ENCODE peak calls at places on chromosomes 11 and 22, in six cellular contexts. Q is OCI-LY7, U is GM23248, J is IMR-90, Y is ovary, D is pancreas. T is an unnamed sample.

GRCh38 chr11:105611837-105612480 is 2.1 kb downstream of the GRIA4 start:
- DNase-seq in U (no peak), Q (no peak), Y (no peak), J (no peak), D (no peak), T (no peak)

GRCh38 chr11:110571286-110571685 is 141.0 kb downstream of the ARHGAP20 start:
- DNase-seq in J (no peak), Q (no peak), Y (no peak), D (no peak), U (no peak), T (no peak)

GRCh38 chr11:63862923-63863322 is 24.0 kb downstream of the MARK2 start:
- DNase-seq in D (peak; percentile 68), Y (no peak), U (no peak), J (no peak), Q (no peak), T (no peak)

GRCh38 chr11:64611961-64612646 is 21.1 kb downstream of the SLC22A12 start:
- DNase-seq in Y (no peak), J (no peak), D (no peak), Q (no peak), U (peak; percentile 34), T (peak; percentile 12)

GRCh38 chr11:121757480-121758125 is 304.8 kb upstream of the SORL1-AS1 start:
- DNase-seq in Q (no peak), J (no peak), D (no peak), U (peak; percentile 92), Y (no peak), T (no peak)

GRCh38 chr22:45359627-45360026 is 49.9 kb downstream of the FAM118A start:
- DNase-seq in U (no peak), J (no peak), Y (no peak), D (no peak), Q (no peak), T (no peak)

GRCh38 chr11:120589376-120589775 is 77.8 kb downstream of the GRIK4 start:
- DNase-seq in D (no peak), Y (no peak), J (no peak), U (no peak), Q (no peak), T (no peak)

GRCh38 chr11:28463826-28464225 is 355.6 kb downstream of the METTL15 start:
- DNase-seq in J (peak; percentile 97), Q (no peak), D (no peak), U (no peak), Y (no peak), T (peak; percentile 35)

GRCh38 chr11:46290598-46291309 is 13.3 kb downstream of the CREB3L1 start:
- DNase-seq in U (peak; percentile 97), J (peak; percentile 98), Y (peak; percentile 92), Q (no peak), D (peak; percentile 85), T (peak; percentile 94)

GRCh38 chr11:105910095-105910715 is 111.8 kb downstream of the MSANTD4 start:
- DNase-seq in D (no peak), J (peak; percentile 77), U (no peak), Y (no peak), Q (no peak), T (peak; percentile 3)

GRCh38 chr11:11988099-11988651 is 20.3 kb downstream of the DKK3 start:
- DNase-seq in Y (no peak), U (peak; percentile 85), J (peak; percentile 87), Q (no peak), D (no peak), T (no peak)

GRCh38 chr11:7442588-7443215 is 42.6 kb upstream of the OLFML1 start:
- DNase-seq in Y (peak; percentile 54), U (peak; percentile 60), J (peak; percentile 31), D (peak; percentile 70), Q (peak; percentile 78), T (peak; percentile 46)

GRCh38 chr11:29019960-29020683 is 911.9 kb downstream of the METTL15 start:
- DNase-seq in D (no peak), U (peak; percentile 44), Y (no peak), Q (no peak), J (peak; percentile 66), T (peak; percentile 14)

GRCh38 chr11:12767022-12767421 is 92.8 kb downstream of the TEAD1 start:
- DNase-seq in J (no peak), Y (no peak), Q (no peak), U (no peak), D (no peak), T (no peak)

GRCh38 chr11:102476812-102477211 is 24.2 kb upstream of the TMEM123 start:
- DNase-seq in J (peak; percentile 22), Y (no peak), D (peak; percentile 64), Q (peak; percentile 79), U (no peak), T (peak; percentile 59)

GRCh38 chr11:102287963-102288744 is 29.1 kb upstream of the BIRC3 start:
- DNase-seq in Y (peak; percentile 47), Q (peak; percentile 86), U (peak; percentile 88), D (no peak), J (peak; percentile 82), T (peak; percentile 17)

GRCh38 chr11:11537372-11537771 is 84.4 kb downstream of the GALNT18 start:
- DNase-seq in Q (no peak), J (no peak), Y (no peak), D (no peak), U (no peak), T (no peak)

GRCh38 chr11:111957663-111958415 is 20.7 kb downstream of the DIXDC1 start:
- DNase-seq in J (no peak), Q (no peak), D (no peak), U (no peak), Y (no peak), T (no peak)

GRCh38 chr22:45680932-45681700 is 9.5 kb downstream of the ATXN10 start:
- DNase-seq in J (peak; percentile 90), D (no peak), U (peak; percentile 69), Y (no peak), Q (no peak), T (no peak)

GRCh38 chr11:112961751-112962747 is 829 bp downstream of the NCAM1 start:
- DNase-seq in D (peak; percentile 22), Q (no peak), U (peak; percentile 30), J (no peak), Y (peak; percentile 59), T (peak; percentile 27)

GRCh38 chr11:14411818-14412217 is 52.8 kb upstream of the RRAS2 start:
- DNase-seq in Q (no peak), D (no peak), U (peak; percentile 96), J (peak; percentile 89), Y (no peak), T (peak; percentile 87)

GRCh38 chr11:95092549-95093324 is 3.1 kb downstream of the ENDOD1 start:
- DNase-seq in D (no peak), Y (no peak), J (peak; percentile 49), U (peak; percentile 78), Q (peak; percentile 62), T (peak; percentile 28)

GRCh38 chr11:65437436-65438227 is 15.0 kb downstream of the NEAT1 start:
- DNase-seq in D (peak; percentile 6), Q (no peak), J (peak; percentile 41), U (peak; percentile 44), Y (no peak), T (no peak)

GRCh38 chr22:29693671-29694070 is 26.1 kb upstream of the CABP7 start:
- DNase-seq in Y (peak; percentile 41), D (no peak), Q (no peak), J (no peak), U (peak; percentile 16), T (no peak)

GRCh38 chr22:32785636-32786418 is 15.7 kb upstream of the TIMP3 start:
- DNase-seq in D (no peak), J (no peak), Y (no peak), Q (no peak), U (no peak), T (no peak)

GRCh38 chr11:123567466-123567865 is 87.0 kb downstream of the SCN3B start:
- DNase-seq in U (no peak), D (no peak), J (no peak), Q (no peak), Y (no peak), T (no peak)

GRCh38 chr11:10418950-10419310 is 36.1 kb upstream of the AMPD3 start:
- DNase-seq in D (no peak), U (no peak), Y (no peak), Q (no peak), J (no peak), T (no peak)
- H3K4me3 ChIP-seq in D (no peak overlapping the region), U (peak overlapping the region; percentile 47), Y (no peak overlapping the region), Q (no peak overlapping the region), J (no peak overlapping the region), T (no peak overlapping the region)

DNA sequence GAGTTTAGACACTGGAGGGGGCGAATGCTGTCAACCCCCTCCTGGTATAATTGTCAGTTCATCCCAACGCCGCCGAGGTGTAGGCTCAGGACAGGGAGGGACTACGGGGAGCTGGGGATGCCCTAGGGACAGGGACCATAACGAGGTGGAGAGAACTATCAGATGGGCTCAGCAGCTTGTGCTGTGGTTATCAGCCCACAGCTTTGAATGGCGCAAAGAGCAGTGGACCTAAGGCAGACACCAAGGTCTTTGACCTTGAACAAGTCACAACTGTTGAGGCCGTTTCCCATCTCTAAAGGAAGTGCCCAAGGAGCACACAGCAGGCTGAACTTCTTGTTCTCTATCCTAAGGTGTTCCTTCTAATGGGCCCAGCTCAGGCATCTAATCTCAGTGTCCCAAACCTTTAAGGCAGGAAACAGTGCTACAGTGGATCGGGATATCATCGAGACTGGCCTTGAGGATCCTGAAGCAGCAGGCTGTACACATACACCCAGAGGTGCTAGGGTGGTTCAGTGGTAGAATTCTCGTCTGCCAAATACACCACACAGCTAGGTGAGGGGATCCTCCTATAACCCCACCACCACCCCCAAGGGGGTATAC is 993 bp upstream of the TUT1 start:
- DNase-seq in U (no peak), D (no peak), J (no peak), Q (peak; percentile 32), Y (no peak), T (no peak)
- H3K36me3 ChIP-seq in U (peaks cover 12% of the 10 kb centered on the region), D (peaks cover 21% of the 10 kb centered on the region), J (peaks cover 41% of the 10 kb centered on the region), Q (peaks cover 69% of the 10 kb centered on the region), Y (no peaks in the 10 kb centered on the region), T (peaks cover 57% of the 10 kb centered on the region)

GRCh38 chr22:41469218-41469851 is 418 bp downstream of the ACO2 start:
- DNase-seq in Q (peak; percentile 63), U (no peak), J (no peak), Y (no peak), D (no peak), T (no peak)
- H3K4me3 ChIP-seq in Q (peak overlapping the region; percentile 94), U (peak overlapping the region; percentile 92), J (peak overlapping the region; percentile 78), Y (peak overlapping the region; percentile 93), D (peak overlapping the region; percentile 95), T (peak overlapping the region; percentile 87)

GRCh38 chr11:70324354-70325115 is 54.0 kb downstream of the PPFIA1 start:
- DNase-seq in D (no peak), Q (no peak), J (no peak), Y (no peak), U (peak; percentile 23), T (no peak)

GRCh38 chr11:70328556-70328955 is 58.1 kb downstream of the PPFIA1 start:
- DNase-seq in D (no peak), Y (no peak), U (no peak), J (no peak), Q (no peak), T (no peak)

GRCh38 chr11:70326843-70327242 is 56.4 kb downstream of the PPFIA1 start:
- DNase-seq in U (no peak), J (no peak), Q (no peak), D (no peak), Y (no peak), T (no peak)

GRCh38 chr11:70326365-70326803 is 55.9 kb downstream of the PPFIA1 start:
- DNase-seq in Q (no peak), Y (no peak), J (peak; percentile 70), U (peak; percentile 83), D (no peak), T (no peak)

DNA sequence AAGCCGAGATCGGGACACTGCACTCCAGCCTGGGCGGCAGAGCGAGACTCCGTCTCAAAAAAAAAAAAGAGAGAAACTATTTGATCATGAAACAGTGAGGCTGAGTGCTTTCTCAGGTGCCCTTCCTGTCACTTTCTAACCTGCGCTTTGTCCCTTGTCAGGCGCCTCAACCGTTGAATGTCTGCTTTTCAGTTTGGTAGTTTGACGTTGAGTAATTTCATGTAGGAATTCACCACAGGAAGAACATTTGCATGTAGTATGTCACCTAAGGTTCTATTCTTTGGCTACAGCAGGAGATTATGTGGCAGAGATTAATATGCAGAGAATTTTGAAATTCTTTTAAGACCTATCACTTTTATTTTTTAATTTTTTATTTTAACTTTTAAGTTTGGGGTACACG is 57.2 kb downstream of the PPFIA1 start:
- DNase-seq in D (no peak), J (no peak), Q (no peak), Y (no peak), U (no peak), T (no peak)
- H3K36me3 ChIP-seq in D (peaks cover 9% of the 10 kb centered on the region), J (peaks cover 32% of the 10 kb centered on the region), Q (peaks cover 74% of the 10 kb centered on the region), Y (no peaks in the 10 kb centered on the region), U (peaks cover 32% of the 10 kb centered on the region), T (peaks cover 61% of the 10 kb centered on the region)